ENCODE peak calls at places on chromosomes 3 and 15, in seven cellular contexts. N is HCT116, M is SK-N-SH, P is K562, B is GM12878, C is HepG2, Q is H1. A is an unnamed sample.

GRCh38 chr3:194250104-194251002 is 100.8 kb downstream of the CPN2 start:
- DNase-seq in P (no peak), C (no peak), M (peak), N (no peak), Q (no peak), B (no peak), A (no peak)

GRCh38 chr15:47959617-47960398 is 161.0 kb upstream of the SLC24A5 start:
- DNase-seq in P (no peak), C (no peak), N (no peak), M (no peak), B (peak), Q (no peak), A (no peak)

GRCh38 chr3:9168230-9168629 is 81.2 kb downstream of the SRGAP3 start:
- DNase-seq in Q (no peak), N (no peak), P (no peak), B (peak), C (no peak), M (no peak), A (no peak)

GRCh38 chr15:52436971-52437370 is 91.7 kb downstream of the MYO5A start:
- DNase-seq in Q (no peak), P (no peak), B (no peak), N (no peak), M (no peak), C (no peak), A (no peak)

GRCh38 chr3:47803478-47804025 is 614 bp downstream of the DHX30 start:
- DNase-seq in B (no peak), M (no peak), Q (no peak), N (no peak), C (no peak), P (no peak), A (no peak)

GRCh38 chr15:70182858-70183695 is 85.4 kb upstream of the TLE3 start:
- DNase-seq in B (no peak), P (no peak), Q (no peak), N (no peak), C (no peak), M (no peak), A (no peak)

GRCh38 chr15:39833515-39833981 is 50.9 kb upstream of the FSIP1 start:
- DNase-seq in B (no peak), P (no peak), M (no peak), C (no peak), N (no peak), Q (no peak), A (no peak)

GRCh38 chr3:25854635-25855034 is 64.7 kb downstream of the OXSM start:
- DNase-seq in C (no peak), P (no peak), Q (no peak), N (no peak), M (no peak), B (no peak), A (peak)

GRCh38 chr15:69035205-69035917 is 20.9 kb downstream of the NOX5 start:
- DNase-seq in C (peak), M (no peak), B (no peak), P (peak), N (no peak), Q (peak), A (peak)

GRCh38 chr3:165883866-165884478 is 46.7 kb upstream of the BCHE start:
- DNase-seq in N (no peak), B (no peak), P (no peak), M (no peak), C (no peak), Q (no peak), A (no peak)

GRCh38 chr3:118059096-118059495 is 975.5 kb downstream of the IGSF11 start:
- DNase-seq in C (no peak), N (no peak), Q (no peak), P (no peak), B (no peak), M (no peak), A (no peak)

GRCh38 chr3:58577269-58577821 is at the start of gene FAM107A:
- DNase-seq in N (no peak), C (no peak), Q (no peak), B (no peak), M (no peak), P (peak), A (no peak)

GRCh38 chr15:80974914-80975313 is 14.7 kb downstream of the MESD start:
- DNase-seq in Q (no peak), C (no peak), M (no peak), B (no peak), P (no peak), N (no peak), A (no peak)

GRCh38 chr15:74642724-74643367 is 27.2 kb downstream of the CLK3 start:
- DNase-seq in M (no peak), Q (no peak), N (no peak), C (no peak), B (no peak), P (peak), A (no peak)

GRCh38 chr15:51726302-51727073 is 11.0 kb downstream of the LYSMD2 start:
- DNase-seq in P (peak), M (peak), B (no peak), C (peak), Q (peak), N (peak), A (no peak)

GRCh38 chr3:146431240-146431639 is 38.1 kb downstream of the PLSCR2 start:
- DNase-seq in B (no peak), N (no peak), Q (no peak), P (no peak), M (no peak), C (no peak), A (no peak)

GRCh38 chr3:16146015-16146730 is 28.3 kb upstream of the GALNT15 start:
- DNase-seq in Q (no peak), M (no peak), P (no peak), B (peak), N (no peak), C (no peak), A (no peak)

GRCh38 chr3:195555110-195555509 is 12.0 kb upstream of the PPP1R2 start:
- DNase-seq in C (no peak), P (no peak), M (no peak), Q (no peak), B (no peak), N (no peak), A (no peak)

GRCh38 chr3:126959921-126960603 is 22.9 kb upstream of the PLXNA1 start:
- DNase-seq in N (no peak), Q (no peak), P (no peak), C (peak), M (peak), B (no peak), A (peak)

GRCh38 chr3:25686766-25687165 is 22.1 kb upstream of the TOP2B start:
- DNase-seq in Q (no peak), P (no peak), N (no peak), C (no peak), M (no peak), B (no peak), A (no peak)

GRCh38 chr3:36405193-36405592 is 24.9 kb downstream of the STAC start:
- DNase-seq in P (no peak), N (no peak), B (no peak), Q (no peak), C (no peak), M (no peak), A (no peak)

GRCh38 chr3:14988988-14989394 is 41.6 kb downstream of the NR2C2 start:
- DNase-seq in Q (peak), B (peak), N (peak), C (peak), M (no peak), P (peak), A (peak)

GRCh38 chr3:153096611-153097200 is 65.3 kb upstream of the RAP2B start:
- DNase-seq in Q (no peak), B (no peak), N (no peak), C (no peak), P (no peak), M (no peak), A (no peak)

GRCh38 chr3:67605377-67605776 is 49.0 kb downstream of the SUCLG2 start:
- DNase-seq in M (no peak), C (no peak), P (no peak), Q (peak), B (no peak), N (no peak), A (no peak)

GRCh38 chr3:123291404-123291803 is 89.7 kb downstream of the SEC22A start:
- DNase-seq in Q (no peak), M (no peak), N (no peak), B (no peak), P (no peak), C (no peak), A (no peak)

GRCh38 chr15:55954862-55955605 is 38.4 kb downstream of the NEDD4 start:
- DNase-seq in N (no peak), M (no peak), Q (no peak), B (no peak), C (peak), P (no peak), A (no peak)

GRCh38 chr3:53195602-53196574 is 34.9 kb downstream of the PRKCD start:
- DNase-seq in Q (no peak), B (no peak), P (peak), C (no peak), M (peak), N (peak), A (peak)

GRCh38 chr3:128878556-128879124 is 780 bp upstream of the ACAD9 start:
- DNase-seq in B (peak), Q (no peak), P (no peak), M (peak), C (peak), N (no peak), A (peak)

GRCh38 chr15:101187820-101188516 is 63.9 kb downstream of the CHSY1 start:
- DNase-seq in M (no peak), Q (no peak), N (no peak), P (no peak), B (peak), C (no peak), A (no peak)

GRCh38 chr3:126782554-126782953 is 78.5 kb downstream of the CHCHD6 start:
- DNase-seq in C (no peak), M (no peak), B (no peak), P (no peak), Q (no peak), N (peak), A (peak)

GRCh38 chr3:97674477-97674876 is 90.1 kb upstream of the ARL6 start:
- DNase-seq in C (no peak), P (no peak), M (no peak), B (no peak), Q (no peak), N (no peak), A (no peak)
- TF ChIP-seq JUND in C (no peak), P (no peak), M (no peak), B (no peak), Q (no peak), N (no peak), A (no peak)

DNA sequence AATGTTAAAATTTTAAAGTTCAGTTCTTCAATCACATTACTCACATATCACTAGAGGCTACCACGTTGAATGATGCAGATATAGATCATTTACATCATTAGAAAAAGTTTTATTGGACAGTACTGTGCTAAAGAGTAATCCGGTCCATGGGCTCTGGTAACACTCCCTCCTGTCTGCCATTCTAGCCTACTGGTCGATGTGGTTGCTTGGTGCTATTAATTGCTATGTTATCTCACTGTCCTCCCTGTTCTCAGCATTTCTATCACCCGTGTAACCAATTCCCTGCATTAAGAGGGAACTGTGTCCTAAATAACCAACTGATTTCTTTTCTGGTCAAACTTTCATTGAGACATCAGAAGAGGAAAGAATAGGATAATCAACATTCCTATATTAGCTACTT is 347.5 kb upstream of the RBMS3 start:
- DNase-seq in N (no peak), B (no peak), P (no peak), M (no peak), C (no peak), Q (no peak), A (no peak)
- TF ChIP-seq JUND in N (no peak), B (no peak), P (no peak), M (no peak), C (no peak), Q (no peak), A (no peak)

GRCh38 chr3:95167748-95168147 is 1104.9 kb downstream of the NSUN3 start:
- DNase-seq in Q (no peak), C (no peak), N (no peak), B (no peak), P (no peak), M (no peak), A (no peak)

GRCh38 chr3:95168526-95168925 is 1105.7 kb downstream of the NSUN3 start:
- DNase-seq in N (no peak), Q (no peak), P (no peak), C (no peak), M (no peak), B (no peak), A (no peak)

DNA sequence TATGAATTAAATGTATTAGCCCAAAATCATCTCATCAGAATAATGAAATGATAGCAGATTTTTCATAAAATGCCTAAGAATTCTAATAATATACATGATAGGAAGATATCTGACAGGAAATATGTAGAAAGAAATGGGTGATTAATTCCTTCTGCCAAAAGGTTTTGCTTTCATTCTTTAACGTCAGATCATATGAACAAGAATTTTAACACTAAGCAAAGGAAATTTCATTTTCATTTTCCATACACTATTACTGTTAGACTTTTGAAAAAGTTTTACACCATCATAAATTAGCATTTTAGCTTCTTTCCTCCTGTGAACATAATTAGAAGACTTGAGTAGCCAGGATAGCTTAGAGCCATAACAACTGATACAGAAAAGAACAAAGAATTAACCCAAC is 1099.9 kb downstream of the NSUN3 start:
- DNase-seq in B (no peak), Q (no peak), M (no peak), C (no peak), N (no peak), P (no peak), A (no peak)
- TF ChIP-seq JUND in B (no peak), Q (no peak), M (no peak), C (no peak), N (no peak), P (no peak), A (no peak)

GRCh38 chr3:116835658-116836057 is 126.1 kb downstream of the TUSC7 start:
- DNase-seq in P (no peak), N (no peak), C (no peak), M (no peak), B (no peak), Q (no peak), A (no peak)
- TF ChIP-seq JUND in P (no peak), N (no peak), C (no peak), M (no peak), B (no peak), Q (no peak), A (no peak)

DNA sequence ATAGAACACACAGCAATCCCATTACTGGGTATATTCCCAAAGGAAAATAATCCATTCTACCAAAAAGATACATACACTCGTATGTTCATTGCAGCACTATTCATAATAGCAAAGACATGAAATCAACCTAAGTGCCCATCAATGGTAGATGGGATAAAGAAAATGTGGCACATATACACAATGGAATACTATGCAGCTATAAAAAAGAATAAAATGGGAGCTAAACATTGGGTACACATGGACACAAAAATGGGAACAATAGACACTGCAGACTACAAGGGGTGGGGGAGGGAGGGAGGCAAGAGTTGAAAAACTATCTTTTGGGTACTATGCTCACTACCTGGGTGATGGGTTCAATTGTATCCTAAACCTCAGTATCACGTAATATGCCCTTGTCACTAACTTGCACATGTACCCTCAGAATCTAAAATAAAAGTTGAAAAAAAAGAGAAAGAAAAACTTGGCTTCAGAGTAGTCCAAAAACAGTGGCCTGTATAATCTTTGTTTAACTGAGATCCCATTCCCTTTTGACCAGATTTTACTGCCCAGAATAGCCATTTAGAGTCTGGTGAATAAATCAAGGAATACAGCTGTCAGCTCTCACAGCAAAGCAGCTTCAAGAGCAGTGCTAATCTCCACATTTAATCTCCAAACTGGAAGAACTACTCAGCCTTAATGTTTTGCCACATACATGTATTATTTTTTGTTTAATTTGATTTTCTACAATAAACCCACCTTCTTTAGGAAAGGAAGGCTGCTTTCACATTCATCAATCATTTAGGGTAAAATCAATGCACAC is 54.5 kb upstream of the XRN1 start:
- DNase-seq in Q (no peak), N (no peak), C (no peak), B (no peak), M (no peak), P (no peak), A (peak)
- TF ChIP-seq JUND in Q (no peak), N (no peak), C (no peak), B (no peak), M (peak), P (no peak), A (no peak)

GRCh38 chr3:116299646-116300081 is 145.6 kb downstream of the LSAMP start:
- DNase-seq in B (peak), N (no peak), C (no peak), Q (no peak), M (peak), P (no peak), A (no peak)
- TF ChIP-seq JUND in B (no peak), N (no peak), C (no peak), Q (no peak), M (no peak), P (no peak), A (no peak)

DNA sequence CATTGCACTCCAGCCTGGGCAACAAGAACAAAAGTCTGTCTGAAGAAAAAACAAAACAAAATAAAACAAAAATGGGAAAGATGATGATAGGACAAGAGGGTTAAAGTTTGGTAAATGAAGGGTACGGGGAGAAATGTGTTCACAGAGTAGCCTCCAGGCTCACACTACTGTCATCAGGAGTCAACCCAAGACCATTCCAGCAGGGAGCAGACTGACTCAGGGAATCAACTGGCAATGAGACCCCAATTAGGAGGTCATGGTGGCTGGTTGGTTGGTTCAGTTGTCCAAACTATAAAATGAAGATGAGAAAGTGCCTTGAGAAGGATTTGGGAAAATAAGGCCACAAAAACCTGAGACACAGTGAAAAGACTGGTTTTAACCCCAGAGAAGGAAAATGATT is 51.8 kb downstream of the KLHL6 start:
- DNase-seq in P (no peak), M (peak), B (no peak), N (no peak), C (no peak), Q (no peak), A (peak)
- TF ChIP-seq JUND in P (no peak), M (no peak), B (no peak), N (no peak), C (no peak), Q (no peak), A (no peak)

GRCh38 chr15:76426941-76427340 is 90.4 kb downstream of the ISL2 start:
- DNase-seq in C (no peak), N (no peak), M (no peak), B (peak), P (no peak), Q (no peak), A (no peak)

GRCh38 chr15:76433798-76434400 is 97.3 kb downstream of the ISL2 start:
- DNase-seq in P (no peak), B (no peak), N (no peak), C (no peak), M (no peak), Q (no peak), A (no peak)

GRCh38 chr15:76429661-76430060 is 93.1 kb downstream of the ISL2 start:
- DNase-seq in P (no peak), B (no peak), M (no peak), Q (no peak), C (no peak), N (no peak), A (no peak)

GRCh38 chr15:76432604-76433003 is 96.0 kb downstream of the ISL2 start:
- DNase-seq in M (no peak), Q (no peak), P (no peak), C (no peak), B (no peak), N (no peak), A (no peak)

DNA sequence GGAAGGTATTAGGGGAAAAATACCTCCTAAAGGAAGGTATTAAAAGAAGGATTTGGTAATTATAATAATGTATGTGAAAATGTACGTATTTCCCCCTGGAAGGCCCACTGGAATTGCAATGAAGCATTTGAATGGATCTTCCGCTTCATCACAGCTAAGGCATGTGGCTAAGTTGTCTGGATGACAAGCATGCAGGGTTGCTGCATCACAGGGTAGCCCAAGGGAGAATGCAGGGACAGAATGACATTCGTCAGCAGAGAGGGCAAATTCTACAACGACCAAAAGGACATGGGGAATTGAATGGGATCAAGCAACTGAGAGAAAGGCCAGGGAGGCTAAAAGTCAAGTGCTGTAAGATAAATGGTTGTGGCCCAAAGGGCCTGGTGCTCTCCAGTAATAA is 95.4 kb downstream of the ISL2 start:
- DNase-seq in M (no peak), Q (peak), C (no peak), P (no peak), B (no peak), N (no peak), A (no peak)
- TF ChIP-seq JUND in M (no peak), Q (no peak), C (no peak), P (no peak), B (no peak), N (no peak), A (no peak)

GRCh38 chr3:31848921-31849320 is 132.1 kb downstream of the OSBPL10 start:
- DNase-seq in Q (no peak), M (no peak), B (no peak), P (no peak), C (peak), N (no peak), A (no peak)
- TF ChIP-seq JUND in Q (no peak), M (no peak), B (no peak), P (no peak), C (no peak), N (no peak), A (no peak)

GRCh38 chr3:190345878-190346277 is 23.6 kb upstream of the CLDN1 start:
- DNase-seq in N (no peak), B (no peak), M (no peak), P (no peak), Q (no peak), C (no peak), A (peak)
- TF ChIP-seq JUND in N (no peak), B (no peak), M (no peak), P (no peak), Q (no peak), C (no peak), A (no peak)